ENCODE peak calls at places on chromosomes 2 and 18, in four cellular contexts. A is right cardiac atrium, E is uterus, U is HAP-1. I is an unnamed sample.
A peak's percentile ranks its signal among the peaks of the same experiment; 100 is the strongest.

GRCh38 chr2:46487667-46488333 is 8.4 kb downstream of the TMEM247 start:
- DNase-seq in A (peak; percentile 92), E (peak; percentile 76), U (no peak), I (no peak)

GRCh38 chr2:44789971-44790721 is 151.4 kb upstream of the SIX3 start:
- DNase-seq in A (no peak), E (no peak), U (peak; percentile 50), I (no peak)

GRCh38 chr18:28382215-28382879 is 205.4 kb upstream of the CDH2 start:
- DNase-seq in A (no peak), E (no peak), U (no peak), I (no peak)

GRCh38 chr2:240935101-240935876 is 29.2 kb downstream of the CROCC2 start:
- DNase-seq in A (peak; percentile 46), E (peak; percentile 11), U (no peak), I (no peak)

GRCh38 chr2:166900700-166901099 is 12.4 kb downstream of the XIRP2 start:
- DNase-seq in A (no peak), E (no peak), U (no peak), I (no peak)

GRCh38 chr2:204840504-204840903 is 295.2 kb downstream of the PARD3B start:
- DNase-seq in A (no peak), E (no peak), U (no peak), I (no peak)

GRCh38 chr2:25286025-25286400 is 55.7 kb downstream of the DNMT3A start:
- DNase-seq in A (no peak), E (no peak), U (no peak), I (peak; percentile 83)

GRCh38 chr2:37389395-37389794 is 45.0 kb downstream of the QPCT start:
- DNase-seq in A (no peak), E (no peak), U (no peak), I (no peak)

GRCh38 chr2:3778841-3779505 is 75.6 kb downstream of the DCDC2C start:
- DNase-seq in A (no peak), E (no peak), U (no peak), I (no peak)

GRCh38 chr2:119425119-119425405 is 6.6 kb upstream of the TMEM37 start:
- DNase-seq in A (no peak), E (no peak), U (no peak), I (no peak)
- H3K4me1 ChIP-seq in A (peaks cover 17% of the 10 kb centered on the region), E (no peaks in the 10 kb centered on the region), U (peaks cover 18% of the 10 kb centered on the region), I (no peaks in the 10 kb centered on the region)

DNA sequence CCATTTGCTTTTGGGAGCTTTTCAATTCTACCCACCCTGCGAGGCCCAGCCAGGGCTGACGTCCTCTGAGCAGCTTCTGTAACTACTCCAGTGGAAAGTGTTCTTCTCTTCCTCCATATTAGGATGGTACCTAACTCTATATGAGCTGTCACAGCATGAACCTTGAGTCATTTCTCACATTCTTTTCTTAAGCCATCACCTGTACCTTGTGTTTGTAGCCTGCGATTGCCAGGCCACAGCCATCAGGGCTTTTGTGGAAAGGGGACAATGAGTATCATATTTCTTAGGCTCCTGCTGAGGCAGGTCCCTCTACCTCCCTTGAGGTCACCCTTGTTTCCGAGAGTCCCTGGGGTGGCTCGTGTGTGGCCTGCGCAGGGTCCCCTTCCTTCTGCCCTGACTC is 144.5 kb upstream of the DLX2 start:
- DNase-seq in A (no peak), E (no peak), U (no peak), I (no peak)
- H3K4me1 ChIP-seq in A (peaks cover 4% of the 10 kb centered on the region), E (no peaks in the 10 kb centered on the region), U (peaks cover 6% of the 10 kb centered on the region), I (no peaks in the 10 kb centered on the region)

GRCh38 chr2:193868132-193868531 is 1673.4 kb upstream of the TMEFF2 start:
- DNase-seq in A (no peak), E (no peak), U (no peak), I (no peak)
- H3K4me1 ChIP-seq in A (no peaks in the 10 kb centered on the region), E (no peaks in the 10 kb centered on the region), U (no peaks in the 10 kb centered on the region), I (no peaks in the 10 kb centered on the region)

DNA sequence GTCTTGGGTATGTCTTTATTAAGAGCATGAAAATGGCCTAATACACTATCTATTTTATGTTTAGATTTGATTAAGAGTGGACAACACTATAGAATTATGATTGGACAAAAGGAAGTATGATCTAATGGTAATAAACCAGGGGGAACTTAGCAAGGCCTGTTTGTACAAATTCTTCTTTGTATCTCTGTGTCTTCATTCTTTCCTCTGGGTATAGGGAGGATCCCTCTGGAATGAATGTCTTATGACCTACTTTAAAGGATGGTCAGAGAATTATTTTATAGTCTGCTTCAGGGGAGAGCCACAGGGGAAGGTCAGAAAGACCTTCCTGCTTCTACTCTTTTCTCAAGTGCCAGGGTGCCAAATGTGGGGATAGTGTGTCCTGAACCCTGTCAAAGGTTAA is 42.8 kb upstream of the FANCL start:
- DNase-seq in A (no peak), E (no peak), U (no peak), I (no peak)
- H3K4me1 ChIP-seq in A (no peaks in the 10 kb centered on the region), E (no peaks in the 10 kb centered on the region), U (no peaks in the 10 kb centered on the region), I (no peaks in the 10 kb centered on the region)

GRCh38 chr18:50830544-50830943 is 10.7 kb upstream of the MRO start:
- DNase-seq in A (no peak), E (no peak), U (no peak), I (no peak)
- H3K4me1 ChIP-seq in A (no peaks in the 10 kb centered on the region), E (no peaks in the 10 kb centered on the region), U (peaks cover 3% of the 10 kb centered on the region), I (no peaks in the 10 kb centered on the region)

DNA sequence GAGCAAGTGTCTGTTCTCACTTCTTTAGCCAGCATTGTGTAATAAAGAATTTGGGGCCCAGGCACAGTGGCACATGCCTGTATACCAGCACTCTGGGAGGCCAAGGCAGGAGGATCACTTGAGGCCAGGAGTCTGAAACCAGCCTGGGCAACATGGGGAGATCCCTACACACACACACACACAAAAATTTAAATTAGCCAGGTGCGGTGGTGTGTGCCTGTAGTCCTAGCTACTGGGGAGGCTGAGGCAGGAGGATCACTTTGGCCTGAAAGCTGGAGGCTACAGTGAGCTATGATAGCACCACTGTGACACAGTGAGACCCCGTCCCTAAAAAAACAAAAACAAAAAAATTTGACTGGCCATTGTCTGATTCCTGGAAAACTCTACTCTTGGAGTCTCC is 8.3 kb downstream of the REV1 start:
- DNase-seq in A (no peak), E (no peak), U (no peak), I (no peak)
- H3K4me1 ChIP-seq in A (peaks cover 11% of the 10 kb centered on the region), E (no peaks in the 10 kb centered on the region), U (peaks cover 17% of the 10 kb centered on the region), I (no peaks in the 10 kb centered on the region)

GRCh38 chr2:227627769-227628168 is 10.5 kb downstream of the SCYGR4 start:
- DNase-seq in A (no peak), E (no peak), U (no peak), I (no peak)

GRCh38 chr2:227617316-227618250 is at the start of gene SCYGR4:
- DNase-seq in A (no peak), E (no peak), U (no peak), I (no peak)

GRCh38 chr2:227626580-227627151 is 9.4 kb downstream of the SCYGR4 start:
- DNase-seq in A (no peak), E (no peak), U (no peak), I (no peak)

GRCh38 chr2:227625420-227625819 is 8.1 kb downstream of the SCYGR4 start:
- DNase-seq in A (no peak), E (no peak), U (no peak), I (no peak)

GRCh38 chr2:227623225-227623624 is 5.9 kb downstream of the SCYGR4 start:
- DNase-seq in A (no peak), E (no peak), U (no peak), I (no peak)
- H3K4me1 ChIP-seq in A (no peaks in the 10 kb centered on the region), E (no peaks in the 10 kb centered on the region), U (no peaks in the 10 kb centered on the region), I (no peaks in the 10 kb centered on the region)

GRCh38 chr2:95014126-95014708 is 11.3 kb upstream of the MAL start:
- DNase-seq in A (no peak), E (no peak), U (no peak), I (no peak)
- H3K4me1 ChIP-seq in A (no peaks in the 10 kb centered on the region), E (no peaks in the 10 kb centered on the region), U (no peaks in the 10 kb centered on the region), I (no peaks in the 10 kb centered on the region)

DNA sequence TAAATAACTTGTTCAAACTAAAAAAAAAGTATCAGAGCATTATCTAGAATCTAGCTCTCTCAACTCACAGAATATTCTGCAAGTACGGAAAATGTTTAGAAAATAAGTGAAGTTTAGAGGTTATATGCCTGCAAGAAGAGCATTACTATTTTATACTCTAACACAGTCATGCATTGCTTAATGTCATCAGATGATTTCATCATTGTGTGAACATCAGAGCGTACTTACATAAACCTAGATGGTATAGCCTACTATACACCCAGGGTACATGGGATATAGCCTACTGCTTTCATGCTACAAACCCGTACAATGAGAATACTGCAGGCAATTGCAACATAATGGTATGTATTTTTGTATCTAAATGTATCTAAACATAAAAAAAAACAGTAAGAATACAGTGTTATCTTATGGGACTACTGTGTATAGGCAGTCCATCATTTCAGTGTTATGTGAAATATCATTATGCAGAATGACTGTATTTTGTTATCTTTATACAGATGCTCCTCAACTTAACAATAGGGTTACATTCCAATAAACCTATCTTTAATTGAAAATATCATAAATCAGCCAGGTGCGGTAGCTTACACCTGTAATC is 6.0 kb downstream of the NCKAP1 start:
- DNase-seq in A (no peak), E (no peak), U (no peak), I (no peak)
- H3K4me1 ChIP-seq in A (no peaks in the 10 kb centered on the region), E (no peaks in the 10 kb centered on the region), U (peaks cover 20% of the 10 kb centered on the region), I (peaks cover 18% of the 10 kb centered on the region)